ENCODE peak calls at places on chromosomes 12 and 14, in six cellular contexts. C is ascending aorta, Z is cardiac muscle cell, L is A549, N is lower leg skin, R is choroid plexus epithelial cell. P is an unnamed sample.

GRCh38 chr14:93232159-93232558 is 25.1 kb downstream of the UBR7 start:
- DNase-seq in C (no peak), Z (no peak), L (no peak), N (no peak), R (no peak), P (no peak)

GRCh38 chr14:98437113-98437512 is 834.9 kb downstream of the BCL11B start:
- DNase-seq in C (no peak), Z (no peak), L (no peak), N (no peak), R (no peak), P (no peak)

GRCh38 chr12:104941454-104941853 is 16.6 kb downstream of the SLC41A2 start:
- DNase-seq in C (no peak), Z (no peak), L (no peak), N (no peak), R (no peak), P (no peak)

GRCh38 chr12:113088971-113089756 is 32.6 kb downstream of the DTX1 start:
- DNase-seq in C (no peak), Z (no peak), L (no peak), N (no peak), R (no peak), P (no peak)

GRCh38 chr12:51593539-51593938 is 2.5 kb downstream of the SCN8A start:
- DNase-seq in C (no peak), Z (peak), L (no peak), N (no peak), R (peak), P (no peak)

GRCh38 chr14:66087231-66087630 is 398.9 kb upstream of the CCDC196 start:
- DNase-seq in C (no peak), Z (peak), L (no peak), N (no peak), R (peak), P (no peak)

GRCh38 chr14:72708708-72709475 is 185.0 kb downstream of the DPF3 start:
- DNase-seq in C (no peak), Z (no peak), L (no peak), N (no peak), R (no peak), P (no peak)

GRCh38 chr14:59897757-59898383 is 22.1 kb upstream of the LRRC9 start:
- DNase-seq in C (no peak), Z (peak), L (peak), N (peak), R (peak), P (no peak)

GRCh38 chr12:116958402-116959197 is 47.9 kb downstream of the FBXW8 start:
- DNase-seq in C (no peak), Z (no peak), L (no peak), N (no peak), R (peak), P (no peak)

GRCh38 chr14:76672123-76672522 is 89.1 kb upstream of the VASH1 start:
- DNase-seq in C (no peak), Z (no peak), L (no peak), N (no peak), R (no peak), P (no peak)

GRCh38 chr14:34628681-34629135 is 1.2 kb downstream of the SNX6 start:
- DNase-seq in C (no peak), Z (peak), L (peak), N (no peak), R (peak), P (no peak)

GRCh38 chr14:54211562-54212308 is 185.1 kb upstream of the CDKN3 start:
- DNase-seq in C (no peak), Z (peak), L (peak), N (no peak), R (peak), P (no peak)

GRCh38 chr14:30756594-30756993 is 117.8 kb upstream of the COCH start:
- DNase-seq in C (no peak), Z (no peak), L (no peak), N (no peak), R (no peak), P (no peak)

GRCh38 chr14:59245809-59246295 is 57.4 kb downstream of the DAAM1 start:
- DNase-seq in C (no peak), Z (no peak), L (no peak), N (no peak), R (no peak), P (no peak)

GRCh38 chr12:118773956-118774723 is 207.2 kb upstream of the SRRM4 start:
- DNase-seq in C (no peak), Z (no peak), L (no peak), N (no peak), R (no peak), P (no peak)

GRCh38 chr14:102811254-102811963 is 34.2 kb downstream of the TRAF3 start:
- DNase-seq in C (no peak), Z (no peak), L (no peak), N (no peak), R (no peak), P (no peak)

GRCh38 chr12:52278931-52279682 is 4.7 kb downstream of the KRT86 start:
- DNase-seq in C (no peak), Z (peak), L (peak), N (peak), R (peak), P (peak)

GRCh38 chr12:116590561-116590960 is 31.4 kb downstream of the MAP1LC3B2 start:
- DNase-seq in C (no peak), Z (no peak), L (peak), N (no peak), R (no peak), P (no peak)

GRCh38 chr14:63524537-63525155 is 18.5 kb downstream of the PPP2R5E start:
- DNase-seq in C (no peak), Z (no peak), L (no peak), N (no peak), R (no peak), P (no peak)

GRCh38 chr12:48903363-48903981 is 21.8 kb downstream of the FKBP11 start:
- DNase-seq in C (no peak), Z (peak), L (no peak), N (no peak), R (peak), P (no peak)

GRCh38 chr12:91746976-91747375 is 398.7 kb downstream of the BTG1 start:
- DNase-seq in C (no peak), Z (no peak), L (peak), N (no peak), R (no peak), P (no peak)

GRCh38 chr14:69980457-69981414 is 101.5 kb downstream of the SMOC1 start:
- DNase-seq in C (no peak), Z (peak), L (no peak), N (no peak), R (no peak), P (no peak)

GRCh38 chr12:131687346-131688125 is 23.4 kb upstream of the SFSWAP start:
- DNase-seq in C (no peak), Z (no peak), L (no peak), N (no peak), R (no peak), P (no peak)

GRCh38 chr12:49336645-49337584 is at the start of gene C1QL4:
- DNase-seq in C (no peak), Z (peak), L (peak), N (peak), R (peak), P (peak)

GRCh38 chr12:70648831-70649230 is 11.6 kb upstream of the PTPRB start:
- DNase-seq in C (no peak), Z (peak), L (no peak), N (no peak), R (peak), P (no peak)

GRCh38 chr12:87054225-87054624 is 798.0 kb upstream of the MGAT4C start:
- DNase-seq in C (no peak), Z (peak), L (no peak), N (no peak), R (peak), P (no peak)

GRCh38 chr12:109725321-109726105 is 11.9 kb downstream of the FAM222A start:
- DNase-seq in C (no peak), Z (no peak), L (no peak), N (no peak), R (no peak), P (no peak)

GRCh38 chr12:54213084-54213483 is 24.3 kb upstream of the SMUG1 start:
- DNase-seq in C (no peak), Z (no peak), L (no peak), N (no peak), R (no peak), P (no peak)

GRCh38 chr12:82430541-82431145 is 72.3 kb downstream of the METTL25 start:
- DNase-seq in C (no peak), Z (no peak), L (no peak), N (no peak), R (no peak), P (no peak)

DNA sequence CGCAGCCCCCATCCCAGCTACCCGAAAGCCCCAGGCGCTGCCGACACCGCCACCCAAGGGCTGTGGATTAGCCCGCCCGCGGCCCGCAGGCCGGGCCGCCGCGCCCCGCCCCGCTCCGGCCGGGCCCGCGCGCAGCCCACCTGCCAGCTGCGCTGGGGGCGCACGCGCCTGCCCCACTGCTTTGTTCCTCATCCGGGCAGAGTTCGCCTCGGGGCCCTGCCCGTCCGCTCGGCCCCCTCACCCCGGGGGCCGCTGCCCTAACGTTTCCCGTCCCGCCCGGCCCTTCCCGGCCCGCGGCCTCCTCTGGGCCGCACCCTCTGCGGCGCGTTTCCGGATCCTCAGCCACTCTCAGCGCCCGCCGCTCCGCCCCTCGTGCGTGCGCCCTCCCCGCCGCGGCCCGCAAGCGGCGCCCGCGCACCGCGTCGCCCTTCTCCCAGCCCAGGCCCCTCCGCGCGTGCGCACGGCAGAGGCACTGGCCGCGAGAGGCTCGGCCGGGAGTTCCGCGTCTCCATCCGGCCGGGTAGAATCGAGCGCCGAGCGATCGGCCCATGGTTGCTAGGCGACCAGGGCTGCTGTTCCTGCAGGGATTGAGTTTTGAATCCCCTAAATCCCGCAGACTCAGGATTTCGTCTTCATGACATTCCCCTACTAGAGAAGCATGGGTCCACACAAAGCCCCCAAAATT is at the start of gene PRDM4:
- DNase-seq in C (peak), Z (peak), L (peak), N (peak), R (peak), P (peak)
- H3K4me3 ChIP-seq in C (peak), Z (peak), L (peak), N (peak), R (peak), P (peak)

DNA sequence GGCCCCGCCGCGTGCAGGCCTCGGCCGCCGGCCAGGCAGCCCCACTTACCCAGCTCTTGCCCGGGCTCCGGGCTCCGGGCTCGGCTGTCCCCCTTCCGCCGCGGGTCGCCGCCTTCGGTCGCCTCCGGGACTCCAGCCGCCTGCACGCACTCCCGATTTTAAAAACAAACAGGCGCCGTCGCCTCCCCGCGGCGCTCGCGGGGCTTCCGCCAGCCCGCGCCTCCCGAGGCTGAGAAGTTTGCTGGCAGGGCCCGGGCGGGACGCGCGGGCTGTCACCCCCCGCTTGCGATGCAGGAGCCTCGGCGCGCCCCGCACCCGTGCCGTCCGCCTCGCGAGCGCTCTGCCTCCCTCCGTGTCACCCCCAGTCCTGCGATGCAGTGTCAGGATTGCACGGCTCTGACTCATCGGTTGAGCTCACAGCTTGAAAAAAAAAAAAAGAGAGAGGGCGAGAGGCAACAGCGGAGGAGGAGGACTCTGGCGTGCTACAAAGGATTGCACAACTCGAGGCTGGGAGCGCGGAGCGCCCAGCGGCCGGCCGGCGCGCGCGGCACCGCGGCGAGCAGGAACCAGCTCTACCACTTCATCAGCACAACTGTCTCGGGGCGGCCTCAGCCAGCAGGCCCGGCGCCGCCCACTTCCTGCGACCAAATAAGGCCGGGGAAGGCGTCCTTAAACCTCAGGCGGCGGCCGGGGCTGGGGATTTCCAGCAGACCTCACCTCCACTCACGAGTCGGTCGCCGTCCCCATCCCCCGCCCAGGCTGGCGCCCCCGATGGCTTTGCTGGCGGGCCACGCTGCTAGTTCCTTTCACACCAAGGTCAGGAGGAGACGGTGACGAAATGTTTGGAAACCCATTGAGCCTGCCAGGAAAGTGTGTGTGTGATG is 45.8 kb upstream of the PNMA1 start:
- DNase-seq in C (peak), Z (peak), L (peak), N (peak), R (peak), P (peak)
- TF ChIP-seq CTCF in C (no peak), Z (no peak), L (no peak), N (no peak), R (peak), P (no peak)

GRCh38 chr12:2179058-2179457 is 126.3 kb downstream of the CACNA1C start:
- DNase-seq in C (no peak), Z (peak), L (no peak), N (no peak), R (no peak), P (no peak)
- H3K4me3 ChIP-seq in C (no peak), Z (no peak), L (no peak), N (no peak), R (no peak), P (no peak)

GRCh38 chr12:20196767-20197166 is 171.6 kb upstream of the PDE3A start:
- DNase-seq in C (no peak), Z (no peak), L (no peak), N (no peak), R (no peak), P (no peak)

GRCh38 chr12:20188930-20189653 is 179.2 kb upstream of the PDE3A start:
- DNase-seq in C (no peak), Z (peak), L (no peak), N (no peak), R (peak), P (no peak)

GRCh38 chr12:20199780-20200179 is 168.6 kb upstream of the PDE3A start:
- DNase-seq in C (no peak), Z (no peak), L (no peak), N (no peak), R (no peak), P (no peak)

GRCh38 chr12:20189767-20190166 is 178.6 kb upstream of the PDE3A start:
- DNase-seq in C (no peak), Z (no peak), L (no peak), N (no peak), R (no peak), P (no peak)

DNA sequence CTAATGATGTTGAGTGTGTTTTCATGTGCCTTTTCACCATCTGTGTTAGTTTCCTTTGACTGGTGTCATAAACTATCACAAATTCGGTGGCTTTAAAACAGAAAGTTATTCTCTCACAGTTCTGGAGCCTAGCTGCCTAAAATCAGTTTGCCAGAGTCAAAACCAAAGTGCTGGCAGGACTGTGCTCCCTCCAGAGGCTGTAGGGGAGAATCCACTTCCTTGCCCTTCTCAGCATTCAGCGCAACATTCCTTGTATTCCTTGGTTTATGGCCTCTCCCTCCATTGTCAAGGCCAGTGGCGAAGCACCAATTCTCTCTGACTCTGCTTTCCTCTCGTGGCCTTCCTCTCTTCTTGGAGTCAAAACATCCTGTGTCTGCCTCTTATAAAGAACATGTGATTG is 174.2 kb upstream of the PDE3A start:
- DNase-seq in C (no peak), Z (peak), L (peak), N (no peak), R (peak), P (no peak)
- TF ChIP-seq CTCF in C (peak), Z (peak), L (peak), N (no peak), R (peak), P (no peak)

DNA sequence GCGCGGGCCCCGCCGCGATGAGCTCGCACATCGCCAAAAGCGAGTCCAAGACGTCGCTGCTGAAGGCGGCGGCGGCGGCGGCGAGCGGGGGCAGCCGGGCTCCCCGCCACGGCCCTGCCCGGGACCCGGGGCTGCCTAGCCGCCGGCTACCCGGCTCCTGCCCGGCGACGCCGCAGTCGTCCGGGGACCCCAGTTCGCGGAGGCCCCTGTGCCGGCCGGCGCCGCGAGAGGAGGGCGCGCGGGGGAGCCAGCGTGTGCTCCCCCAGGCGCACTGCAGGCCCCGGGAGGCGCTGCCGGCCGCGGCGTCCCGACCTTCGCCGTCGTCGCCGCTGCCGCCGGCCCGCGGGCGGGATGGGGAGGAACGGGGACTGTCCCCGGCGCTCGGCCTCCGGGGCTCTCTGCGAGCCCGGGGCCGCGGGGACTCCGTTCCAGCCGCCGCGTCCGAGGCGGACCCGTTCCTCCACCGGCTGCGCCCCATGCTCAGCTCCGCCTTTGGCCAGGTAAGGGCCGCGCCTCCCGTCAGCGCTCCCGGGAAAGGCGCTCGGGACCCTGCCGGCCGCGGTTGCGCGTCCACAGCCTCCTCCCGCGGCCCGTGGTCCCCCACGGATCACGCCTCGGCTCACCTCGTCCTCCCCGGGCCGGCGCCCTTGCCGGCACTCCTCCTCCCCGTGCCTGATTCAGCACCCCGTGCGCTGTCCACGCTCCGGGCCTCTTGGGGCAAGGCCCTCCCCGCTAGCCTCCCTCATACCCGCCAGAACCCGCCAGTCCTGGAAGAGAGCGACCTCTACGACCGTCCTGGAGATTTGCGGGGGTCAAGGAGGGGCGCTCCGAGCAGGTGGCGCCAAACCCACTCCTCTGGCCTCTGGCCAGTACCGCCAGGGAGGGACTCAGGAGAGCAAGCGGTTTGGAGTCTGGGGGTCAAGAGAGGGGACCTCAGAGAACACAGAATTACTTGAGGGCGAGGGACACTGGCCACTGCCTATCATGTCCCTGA is 711 bp downstream of the CABP1 start:
- DNase-seq in C (no peak), Z (peak), L (peak), N (no peak), R (peak), P (no peak)
- H3K4me3 ChIP-seq in C (peak), Z (peak), L (peak), N (no peak), R (peak), P (no peak)

GRCh38 chr14:105398044-105398725 is at the start of gene TEX22:
- DNase-seq in C (no peak), Z (peak), L (peak), N (peak), R (peak), P (peak)
- TF ChIP-seq CTCF in C (no peak), Z (peak), L (no peak), N (no peak), R (no peak), P (peak)

GRCh38 chr12:93618891-93619410 is 46.5 kb downstream of the SOCS2 start:
- DNase-seq in C (no peak), Z (no peak), L (no peak), N (no peak), R (no peak), P (no peak)

GRCh38 chr12:93621986-93622385 is 49.5 kb downstream of the SOCS2 start:
- DNase-seq in C (no peak), Z (peak), L (no peak), N (no peak), R (peak), P (no peak)

GRCh38 chr12:93612719-93613228 is 40.3 kb downstream of the SOCS2 start:
- DNase-seq in C (no peak), Z (no peak), L (no peak), N (no peak), R (no peak), P (no peak)

GRCh38 chr12:93614917-93615596 is 42.6 kb downstream of the SOCS2 start:
- DNase-seq in C (no peak), Z (peak), L (no peak), N (no peak), R (peak), P (no peak)

GRCh38 chr12:93616584-93617101 is 44.2 kb downstream of the SOCS2 start:
- DNase-seq in C (no peak), Z (no peak), L (peak), N (no peak), R (peak), P (no peak)
- H3K4me3 ChIP-seq in C (no peak), Z (no peak), L (no peak), N (no peak), R (no peak), P (no peak)

GRCh38 chr12:11722578-11723138 is 73.2 kb downstream of the ETV6 start:
- DNase-seq in C (no peak), Z (no peak), L (no peak), N (no peak), R (no peak), P (no peak)
- TF ChIP-seq CTCF in C (no peak), Z (no peak), L (no peak), N (no peak), R (no peak), P (no peak)

GRCh38 chr12:24014853-24015590 is 65.6 kb upstream of the SOX5 start:
- DNase-seq in C (no peak), Z (no peak), L (no peak), N (no peak), R (no peak), P (no peak)
- H3K4me3 ChIP-seq in C (no peak), Z (no peak), L (no peak), N (no peak), R (no peak), P (no peak)

GRCh38 chr14:101561145-101561896 is at the start of gene DIO3:
- DNase-seq in C (no peak), Z (peak), L (no peak), N (no peak), R (peak), P (peak)

GRCh38 chr14:101558739-101559240 is 2.5 kb upstream of the DIO3 start:
- DNase-seq in C (no peak), Z (no peak), L (no peak), N (no peak), R (no peak), P (no peak)

GRCh38 chr14:101560534-101561113 is 671 bp upstream of the DIO3 start:
- DNase-seq in C (no peak), Z (no peak), L (no peak), N (no peak), R (no peak), P (no peak)

GRCh38 chr14:101559250-101559623 is 2.1 kb upstream of the DIO3 start:
- DNase-seq in C (no peak), Z (no peak), L (no peak), N (no peak), R (no peak), P (no peak)

GRCh38 chr14:101559624-101560533 is 1.4 kb upstream of the DIO3 start:
- DNase-seq in C (no peak), Z (peak), L (no peak), N (no peak), R (peak), P (no peak)
- TF ChIP-seq CTCF in C (no peak), Z (peak), L (no peak), N (no peak), R (peak), P (peak)

P was measured in tibial nerve.